ENCODE peak calls at places on chromosomes 7 and 10, in four cellular contexts. F, O, S and L are unnamed samples.

GRCh38 chr10:63003816-63004453 is 129.2 kb upstream of the NRBF2 start:
- DNase-seq in F (no peak), S (no peak), O (no peak), L (no peak)

GRCh38 chr10:122476034-122476695 is 14.8 kb downstream of the HTRA1 start:
- DNase-seq in S (no peak), F (no peak), O (no peak), L (no peak)

GRCh38 chr10:88731296-88731695 is 25.2 kb downstream of the LIPK start:
- DNase-seq in F (no peak), O (peak), S (no peak), L (peak)

GRCh38 chr10:118045842-118046490 is 775 bp downstream of the RAB11FIP2 start:
- DNase-seq in F (peak), O (peak), S (no peak), L (peak)

GRCh38 chr7:157495177-157495553 is 158.4 kb downstream of the DNAJB6 start:
- DNase-seq in S (no peak), O (no peak), F (no peak), L (no peak)

GRCh38 chr10:101014966-101015581 is 15.5 kb downstream of the LZTS2 start:
- DNase-seq in O (no peak), F (no peak), S (no peak), L (no peak)

GRCh38 chr10:200405-200804 is 65.2 kb downstream of the ZMYND11 start:
- DNase-seq in F (no peak), O (no peak), S (no peak), L (no peak)

GRCh38 chr7:113100091-113100723 is 13.6 kb upstream of the GPR85 start:
- DNase-seq in S (no peak), F (peak), O (no peak), L (peak)

GRCh38 chr10:80154978-80155695 is 22.6 kb downstream of the PLAC9 start:
- DNase-seq in O (no peak), S (no peak), F (peak), L (no peak)

GRCh38 chr7:108014747-108015682 is 12.1 kb upstream of the LAMB1 start:
- DNase-seq in S (no peak), F (no peak), O (no peak), L (no peak)

GRCh38 chr7:142754681-142755575 is 5.7 kb downstream of the PRSS1 start:
- DNase-seq in S (no peak), O (no peak), F (no peak), L (peak)

GRCh38 chr7:27992755-27993478 is 187.7 kb downstream of the JAZF1 start:
- DNase-seq in O (no peak), F (no peak), S (no peak), L (no peak)

GRCh38 chr7:105649727-105650381 is 68.6 kb upstream of the EFCAB10 start:
- DNase-seq in F (no peak), S (no peak), O (no peak), L (no peak)

GRCh38 chr7:34991938-34992840 is 45.1 kb downstream of the DPY19L1 start:
- DNase-seq in S (no peak), O (peak), F (no peak), L (peak)
- H3K27ac ChIP-seq in S (no peak), O (peak), F (no peak), L (peak)

DNA sequence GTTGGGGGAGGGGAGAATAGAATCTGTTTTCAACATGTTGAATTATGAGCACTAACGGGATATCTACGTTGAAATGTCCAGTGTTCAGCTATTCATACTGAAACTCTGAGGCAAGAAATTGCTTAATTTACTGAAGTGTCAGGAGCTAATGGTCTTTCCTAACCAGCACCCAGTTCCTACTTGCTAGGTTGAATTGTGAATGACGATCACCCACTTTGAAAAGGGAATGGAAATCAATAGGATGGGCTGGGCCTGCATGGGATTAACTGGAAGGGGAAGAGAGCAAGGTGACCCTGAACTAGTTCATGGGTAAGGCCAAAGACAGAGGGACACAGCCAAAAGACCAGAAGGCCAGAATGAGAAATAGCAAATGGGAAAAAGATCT is 51.3 kb downstream of the HIPK2 start:
- DNase-seq in S (no peak), F (no peak), O (peak), L (no peak)
- TF ChIP-seq POLR2A in S (no peak), F (no peak), O (no peak), L (no peak)

DNA sequence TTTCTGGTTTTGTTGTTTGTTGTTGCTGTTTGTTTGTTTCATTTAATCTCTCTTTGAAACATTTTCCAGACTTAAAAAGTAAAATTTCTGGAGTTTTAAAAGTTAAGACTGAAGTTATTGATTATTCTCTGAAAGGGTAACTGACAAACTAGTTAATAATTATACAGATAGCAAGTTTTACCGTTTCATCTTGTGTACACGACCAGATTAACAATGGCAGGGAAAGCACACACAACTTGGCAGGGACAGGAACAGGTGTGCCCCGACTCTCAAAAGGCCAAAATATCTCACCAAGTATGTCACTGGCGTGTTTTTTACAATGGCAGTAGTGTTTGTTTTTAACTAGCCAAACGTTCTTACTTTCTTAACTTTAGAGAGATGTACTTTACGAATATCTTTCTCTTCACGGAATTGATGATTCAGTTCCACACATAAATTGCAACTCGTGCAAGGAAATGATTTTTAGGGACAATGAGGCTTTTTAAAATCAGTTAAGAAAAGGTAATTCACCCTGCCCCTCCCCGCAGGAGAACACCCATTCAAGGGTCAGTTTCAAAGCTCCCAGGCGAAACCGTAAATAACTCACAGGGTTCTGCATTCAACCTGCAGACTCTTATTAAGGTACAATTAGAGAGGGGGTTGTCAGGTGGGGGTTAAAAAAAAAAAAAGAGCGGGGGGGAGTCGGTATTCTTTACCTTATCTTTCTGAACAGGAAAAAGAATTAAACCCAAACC is 3.5 kb downstream of the CTBP2 start:
- DNase-seq in F (no peak), O (no peak), S (no peak), L (peak)
- H3K27ac ChIP-seq in F (peak), O (peak), S (no peak), L (peak)

GRCh38 chr7:131067220-131067619 is 260.5 kb upstream of the MKLN1 start:
- DNase-seq in S (no peak), O (no peak), F (no peak), L (no peak)
- TF ChIP-seq POLR2A in S (no peak), O (no peak), F (no peak), L (no peak)

GRCh38 chr10:3622845-3623621 is 162.0 kb downstream of the KLF6 start:
- DNase-seq in S (no peak), F (no peak), O (no peak), L (no peak)
- H3K27ac ChIP-seq in S (no peak), F (peak), O (peak), L (no peak)

GRCh38 chr7:56110611-56111010 is 4.3 kb upstream of the CHCHD2 start:
- DNase-seq in S (no peak), O (no peak), F (no peak), L (no peak)

GRCh38 chr7:56107954-56108258 is 1.6 kb upstream of the CHCHD2 start:
- DNase-seq in F (no peak), S (no peak), O (no peak), L (no peak)

GRCh38 chr7:56105508-56105907 is 768 bp downstream of the CHCHD2 start:
- DNase-seq in S (no peak), F (no peak), O (peak), L (peak)

DNA sequence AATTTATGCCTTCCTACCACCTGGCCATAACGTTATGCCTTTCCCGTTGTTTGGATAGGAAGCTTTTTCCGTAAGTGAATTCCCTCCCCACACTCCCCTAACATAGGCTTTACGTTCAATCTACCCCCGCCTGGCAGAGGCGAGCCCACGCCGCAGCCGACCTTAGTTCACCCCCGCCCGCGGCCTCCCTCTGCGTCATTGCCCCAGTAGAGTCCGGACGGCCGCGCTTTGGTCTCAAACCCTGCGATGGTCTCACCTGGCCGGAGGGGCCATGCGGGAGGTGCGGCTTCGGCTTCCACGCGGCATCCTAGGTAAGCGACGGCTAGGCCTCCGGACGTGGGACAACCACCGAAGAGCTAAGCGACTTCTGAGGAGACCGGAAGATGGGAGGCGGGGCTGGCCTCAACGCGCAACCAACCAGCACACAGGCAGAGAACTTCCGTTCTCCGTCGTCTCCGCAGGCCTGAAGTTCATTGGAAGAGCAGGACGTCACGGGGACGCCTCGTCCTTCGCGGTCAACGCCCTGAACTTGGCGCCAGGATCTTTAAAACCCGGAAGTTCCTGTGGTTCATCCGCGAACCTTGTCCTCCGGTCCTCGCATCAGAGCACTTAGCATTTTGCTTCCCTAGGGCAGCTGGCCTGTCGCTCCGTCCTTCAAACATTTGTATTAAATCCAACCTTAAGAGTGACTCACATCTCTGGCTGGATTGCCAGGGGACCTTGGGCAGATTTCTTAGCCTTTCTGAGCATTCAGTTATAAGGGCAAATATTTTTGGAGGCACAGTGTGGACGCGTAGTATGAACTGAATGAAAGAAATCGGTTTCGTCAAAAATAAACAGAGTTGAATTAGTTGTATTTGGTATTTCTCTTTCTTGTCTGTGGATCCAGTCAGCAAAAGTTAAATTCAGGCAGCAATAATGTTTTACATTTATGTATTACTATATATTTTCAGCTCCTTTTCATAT is at the start of gene CHCHD2:
- DNase-seq in O (peak), F (peak), S (peak), L (peak)
- TF ChIP-seq POLR2A in O (peak), F (peak), S (peak), L (peak)

GRCh38 chr10:12909836-12910185 is 91.7 kb downstream of the CCDC3 start:
- DNase-seq in O (peak), F (no peak), S (peak), L (no peak)
- H3K27ac ChIP-seq in O (no peak), F (no peak), S (no peak), L (no peak)